ENCODE peak calls at places on chromosomes 4 and X, in ten cellular contexts. E is NCI-H146; I is lung microvascular endothelial cell; Y is activated CD8-positive, alpha-beta T cell treated with anti-CD3 and anti-CD28 coated beads, Interleukin-2, amount 10 ng/mL, durations not matched to agents 7 days and 5 days; V is hippocampal formation; G is endothelial cell; D is omental fat pad; H is dermis blood vessel endothelial cell; K is NCI-H1930; N is SK-MEL-5. J is an unnamed sample.

GRCh38 chrX:123320622-123321021 is 136.5 kb downstream of the GRIA3 start:
- DNase-seq in Y (no peak), N (no peak), I (no peak), D (no peak), E (no peak), K (no peak), G (no peak), H (no peak), V (no peak), J (no peak)

GRCh38 chrX:105533951-105534350 is 288.4 kb upstream of the NRK start:
- DNase-seq in E (no peak), K (no peak), N (no peak), D (no peak), I (peak), Y (no peak), H (no peak), G (no peak), V (no peak), J (no peak)

GRCh38 chr4:119647558-119647957 is 19.0 kb upstream of the PDE5A start:
- DNase-seq in G (no peak), V (no peak), I (no peak), N (no peak), E (no peak), H (no peak), K (no peak), D (no peak), Y (no peak), J (no peak)

GRCh38 chr4:57373971-57374370 is 263.8 kb upstream of the IGFBP7 start:
- DNase-seq in K (no peak), D (no peak), N (no peak), I (no peak), V (no peak), G (no peak), E (no peak), H (no peak), Y (no peak), J (no peak)

GRCh38 chrX:28628101-28628500 is 40.9 kb downstream of the IL1RAPL1 start:
- DNase-seq in V (no peak), H (no peak), E (no peak), G (no peak), N (no peak), K (no peak), Y (no peak), I (no peak), D (no peak), J (no peak)

GRCh38 chrX:38271154-38271716 is 50.6 kb upstream of the SRPX start:
- DNase-seq in E (no peak), G (no peak), H (no peak), K (no peak), N (no peak), I (no peak), D (no peak), V (no peak), Y (no peak), J (no peak)

GRCh38 chr4:7291372-7292135 is 99.2 kb downstream of the SORCS2 start:
- DNase-seq in H (no peak), E (no peak), K (no peak), V (peak), N (peak), G (no peak), Y (no peak), I (no peak), D (no peak), J (no peak)

GRCh38 chr4:126969360-126969759 is 663.4 kb upstream of the INTU start:
- DNase-seq in V (no peak), N (no peak), I (no peak), E (no peak), H (no peak), Y (no peak), G (no peak), D (no peak), K (no peak), J (no peak)

GRCh38 chr4:3399277-3400194 is 42.2 kb upstream of the HGFAC start:
- DNase-seq in V (no peak), N (peak), D (no peak), H (peak), E (peak), Y (peak), G (no peak), I (peak), K (no peak), J (no peak)

GRCh38 chr4:6134612-6135220 is 65.6 kb downstream of the JAKMIP1 start:
- DNase-seq in I (peak), Y (peak), D (no peak), K (no peak), G (no peak), E (no peak), H (peak), N (peak), V (no peak), J (peak)

GRCh38 chr4:1901127-1901526 is 29.9 kb downstream of the NSD2 start:
- DNase-seq in D (no peak), G (no peak), V (no peak), I (no peak), H (no peak), Y (no peak), K (no peak), E (no peak), N (no peak), J (no peak)

GRCh38 chrX:69988955-69989394 is 60.8 kb downstream of the AWAT2 start:
- DNase-seq in Y (peak), V (no peak), D (no peak), E (no peak), H (peak), G (no peak), I (peak), K (no peak), N (no peak), J (no peak)

GRCh38 chr4:36351082-36351666 is 69.8 kb downstream of the DTHD1 start:
- DNase-seq in H (peak), V (peak), N (peak), K (no peak), I (peak), D (peak), E (peak), G (peak), Y (peak), J (peak)

GRCh38 chrX:19893722-19894121 is 6.3 kb upstream of the SH3KBP1 start:
- DNase-seq in D (no peak), H (peak), E (no peak), Y (no peak), K (no peak), I (peak), N (no peak), V (no peak), G (no peak), J (no peak)

GRCh38 chr4:169311643-169312365 is 41.0 kb upstream of the SH3RF1 start:
- DNase-seq in G (peak), V (peak), D (no peak), I (peak), K (no peak), N (peak), H (peak), E (peak), Y (no peak), J (no peak)

GRCh38 chrX:152819732-152820131 is 10.8 kb downstream of the CETN2 start:
- DNase-seq in Y (no peak), E (no peak), V (no peak), G (no peak), H (no peak), N (no peak), K (no peak), I (no peak), D (no peak), J (no peak)

GRCh38 chr4:130747842-130748241 is 1651.9 kb downstream of the C4orf33 start:
- DNase-seq in I (no peak), N (peak), G (no peak), Y (no peak), V (no peak), K (no peak), D (no peak), H (no peak), E (no peak), J (no peak)

GRCh38 chr4:100240008-100240407 is 49.7 kb upstream of the DDIT4L start:
- DNase-seq in D (no peak), H (no peak), Y (no peak), E (no peak), N (no peak), V (no peak), I (no peak), K (no peak), G (no peak), J (no peak)

GRCh38 chrX:73239242-73239641 is 24.6 kb upstream of the NAP1L2 start:
- DNase-seq in Y (no peak), G (no peak), D (no peak), I (no peak), H (no peak), V (no peak), E (no peak), K (no peak), N (no peak), J (no peak)

GRCh38 chr4:186840222-186840701 is 116.6 kb upstream of the FAT1 start:
- DNase-seq in Y (no peak), K (no peak), I (no peak), E (no peak), G (no peak), D (no peak), V (no peak), N (no peak), H (no peak), J (no peak)

GRCh38 chrX:47584714-47585113 is 2.5 kb downstream of the TIMP1 start:
- DNase-seq in I (no peak), N (no peak), K (no peak), E (no peak), Y (no peak), H (no peak), G (no peak), V (no peak), D (no peak), J (no peak)

GRCh38 chr4:2624782-2625548 is 88.5 kb downstream of the FAM193A start:
- DNase-seq in Y (no peak), H (no peak), G (no peak), K (no peak), V (no peak), D (no peak), I (no peak), E (no peak), N (no peak), J (no peak)

GRCh38 chrX:50211510-50211909 is 6.9 kb downstream of the CCNB3 start:
- DNase-seq in V (no peak), N (peak), G (peak), D (no peak), Y (no peak), E (no peak), K (no peak), I (peak), H (peak), J (no peak)

GRCh38 chr4:8294036-8294435 is 24.5 kb downstream of the HTRA3 start:
- DNase-seq in E (no peak), K (no peak), H (no peak), V (no peak), I (no peak), Y (no peak), D (no peak), N (no peak), G (no peak), J (no peak)

GRCh38 chr4:124414641-124415040 is 297.9 kb downstream of the ANKRD50 start:
- DNase-seq in K (no peak), Y (no peak), N (peak), G (no peak), H (no peak), V (no peak), D (no peak), I (no peak), E (no peak), J (no peak)

J was measured in naive thymus-derived CD8-positive, alpha-beta T cell.